ENCODE peak calls at places on chromosomes 12 and 14, in six cellular contexts. U is uterus, P is mammary epithelial cell, T is stomach, S is ascending aorta, O is heart right ventricle. Z is an unnamed sample.

GRCh38 chr12:113467514-113468364 is 3.9 kb downstream of the LHX5 start:
- DNase-seq in S (no peak), T (no peak), P (peak; percentile 39), U (no peak), O (no peak), Z (no peak)

GRCh38 chr12:2288875-2289274 is 236.1 kb downstream of the CACNA1C start:
- DNase-seq in P (no peak), T (no peak), S (peak; percentile 40), O (no peak), U (no peak), Z (no peak)

GRCh38 chr12:9134981-9135628 is 19.4 kb upstream of the A2M start:
- DNase-seq in U (no peak), P (peak; percentile 12), T (no peak), S (no peak), O (peak; percentile 9), Z (no peak)

GRCh38 chr12:81257952-81258551 is 180.2 kb downstream of the ACSS3 start:
- DNase-seq in U (no peak), O (no peak), P (peak; percentile 26), S (no peak), T (no peak), Z (no peak)

GRCh38 chr14:79947440-79947839 is 263.9 kb downstream of the DIO2 start:
- DNase-seq in P (no peak), S (no peak), T (no peak), O (no peak), U (no peak), Z (no peak)

GRCh38 chr12:39610626-39611025 is 9.0 kb downstream of the ABCD2 start:
- DNase-seq in O (no peak), S (no peak), U (no peak), P (no peak), T (no peak), Z (no peak)

GRCh38 chr12:92955997-92956663 is 27.0 kb upstream of the EEA1 start:
- DNase-seq in U (no peak), P (peak; percentile 87), S (no peak), T (no peak), O (no peak), Z (no peak)

GRCh38 chr12:118840399-118840798 is 140.9 kb upstream of the SRRM4 start:
- DNase-seq in P (no peak), S (no peak), O (no peak), T (no peak), U (no peak), Z (no peak)

GRCh38 chr12:13205809-13206559 is 9.5 kb downstream of the EMP1 start:
- DNase-seq in S (no peak), P (peak; percentile 96), U (no peak), T (no peak), O (no peak), Z (no peak)

GRCh38 chr14:91996951-91997371 is 42.9 kb downstream of the TRIP11 start:
- DNase-seq in U (no peak), O (no peak), T (no peak), P (peak; percentile 83), S (no peak), Z (no peak)

GRCh38 chr12:106112094-106112822 is 26.5 kb downstream of the NUAK1 start:
- DNase-seq in U (no peak), T (no peak), S (peak; percentile 76), P (peak; percentile 93), O (no peak), Z (no peak)

GRCh38 chr14:34629657-34630529 is at the start of gene SNX6:
- DNase-seq in S (peak; percentile 92), T (peak; percentile 85), P (peak; percentile 66), U (peak; percentile 78), O (peak; percentile 88), Z (peak; percentile 84)

GRCh38 chr12:124721501-124722154 is 142.0 kb downstream of the SCARB1 start:
- DNase-seq in T (no peak), U (no peak), S (no peak), P (no peak), O (no peak), Z (no peak)

GRCh38 chr12:124718052-124718451 is 145.6 kb downstream of the SCARB1 start:
- DNase-seq in U (no peak), P (no peak), O (no peak), S (no peak), T (no peak), Z (no peak)

GRCh38 chr12:124718458-124718857 is 145.2 kb downstream of the SCARB1 start:
- DNase-seq in S (no peak), P (no peak), O (no peak), T (no peak), U (no peak), Z (no peak)

GRCh38 chr12:124720687-124721500 is 142.8 kb downstream of the SCARB1 start:
- DNase-seq in U (peak; percentile 84), P (no peak), S (no peak), O (peak; percentile 68), T (peak; percentile 68), Z (peak; percentile 98)

GRCh38 chr12:124720019-124720686 is 143.5 kb downstream of the SCARB1 start:
- DNase-seq in U (peak; percentile 76), P (peak; percentile 77), T (no peak), S (no peak), O (no peak), Z (peak; percentile 54)
- TF ChIP-seq CTCF in U (no peak), P (peak; percentile 60), T (no peak), S (no peak), O (peak; percentile 15), Z (no peak)

GRCh38 chr14:71538288-71538687 is 393.9 kb upstream of the RGS6 start:
- DNase-seq in P (no peak), O (no peak), T (no peak), U (no peak), S (no peak), Z (no peak)

GRCh38 chr14:71539660-71540285 is 392.5 kb upstream of the RGS6 start:
- DNase-seq in U (no peak), P (no peak), T (no peak), O (no peak), S (no peak), Z (no peak)

GRCh38 chr14:71541271-71541670 is 391.0 kb upstream of the RGS6 start:
- DNase-seq in P (no peak), S (no peak), U (no peak), T (no peak), O (no peak), Z (no peak)

GRCh38 chr14:71538949-71539659 is 393.1 kb upstream of the RGS6 start:
- DNase-seq in O (no peak), T (no peak), U (no peak), P (no peak), S (no peak), Z (no peak)

DNA sequence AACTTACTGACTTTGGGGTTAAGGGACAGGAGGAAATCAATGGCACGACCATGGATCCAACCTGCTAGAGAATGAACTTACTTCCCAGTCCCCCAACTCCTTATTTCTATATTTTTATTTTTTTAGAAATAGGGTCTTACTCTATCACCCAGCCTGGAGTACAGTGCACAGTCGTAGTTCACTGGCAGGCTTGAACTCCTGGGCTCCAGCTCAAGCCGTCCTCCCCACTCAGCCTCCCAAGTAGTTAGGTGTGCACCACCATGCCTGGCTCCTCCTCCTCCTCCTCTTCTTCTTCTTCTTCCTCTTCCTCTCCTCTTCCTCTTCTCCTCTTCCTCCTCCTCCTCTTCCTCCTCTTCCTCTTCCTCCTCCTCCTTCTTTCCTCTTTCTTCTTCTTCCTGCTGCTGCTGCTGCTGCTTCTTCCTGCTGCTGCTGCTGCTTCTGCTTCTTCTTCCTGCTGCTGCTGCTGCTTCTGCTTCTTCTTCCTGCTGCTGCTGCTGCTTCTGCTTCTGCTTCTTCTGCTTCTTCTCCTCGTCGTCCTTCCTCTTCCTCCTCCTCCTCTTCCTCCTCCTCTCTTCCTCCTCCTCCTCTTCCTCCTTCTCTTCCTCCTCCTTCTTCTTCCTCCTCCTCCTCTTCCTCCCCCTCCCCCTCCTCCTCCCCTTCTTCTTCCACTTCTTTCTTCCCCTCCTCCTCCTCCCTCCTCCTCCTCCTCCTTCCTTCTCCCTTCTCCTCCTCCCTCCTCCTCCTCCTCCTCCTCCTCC is 390.1 kb upstream of the RGS6 start:
- DNase-seq in P (no peak), O (no peak), T (no peak), S (no peak), U (no peak), Z (no peak)
- H3K4me1 ChIP-seq in P (no peaks in the 10 kb centered on the region), O (peaks cover 7% of the 10 kb centered on the region), T (peaks cover 36% of the 10 kb centered on the region), S (peaks cover 3% of the 10 kb centered on the region), U (no peaks in the 10 kb centered on the region), Z (peaks cover 37% of the 10 kb centered on the region)

DNA sequence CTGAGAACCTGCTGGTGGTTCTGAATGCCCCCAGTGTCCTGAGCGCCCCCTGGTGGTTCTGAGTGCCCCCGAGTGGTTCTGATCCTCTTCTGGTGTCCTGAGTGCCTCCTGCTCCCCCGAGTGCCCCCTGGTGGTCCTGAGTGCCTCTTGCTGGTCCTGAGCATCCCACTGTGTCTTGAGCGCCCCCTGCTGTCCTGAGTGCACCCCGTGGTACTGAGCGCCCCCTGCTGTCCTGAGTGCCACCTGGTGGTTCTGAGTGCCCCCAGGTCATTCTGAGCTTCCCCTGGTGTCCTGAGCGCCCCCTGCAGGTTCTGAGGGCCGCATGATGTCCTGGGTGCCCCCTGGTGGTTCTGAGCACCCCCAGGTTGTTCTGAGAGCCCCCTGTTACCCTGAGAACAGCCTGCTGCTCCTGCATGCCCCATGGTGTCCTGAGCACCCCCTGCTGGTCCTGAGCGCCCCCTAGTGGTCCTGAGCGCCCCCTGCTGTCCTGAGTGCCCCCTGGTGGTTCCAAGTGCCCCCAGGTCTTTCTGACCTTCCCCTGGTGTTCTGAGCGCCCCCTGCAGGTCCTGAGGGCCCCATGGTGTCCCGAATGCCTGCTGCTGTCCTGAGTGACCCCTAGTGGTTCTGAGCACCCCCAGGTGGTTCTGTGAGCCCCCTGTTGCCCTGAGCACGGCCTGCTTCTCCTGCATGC is 1165.4 kb downstream of the TMEM121 start:
- DNase-seq in U (no peak), T (peak; percentile 28), S (no peak), O (peak; percentile 20), P (no peak), Z (peak; percentile 8)
- TF ChIP-seq CTCF in U (no peak), T (no peak), S (no peak), O (peak; percentile 19), P (peak; percentile 28), Z (peak; percentile 4)

GRCh38 chr14:99476864-99477263 is 3.8 kb downstream of the SETD3 start:
- DNase-seq in S (no peak), T (no peak), P (peak; percentile 40), O (no peak), U (no peak), Z (peak; percentile 24)

GRCh38 chr14:99478133-99478532 is 2.5 kb downstream of the SETD3 start:
- DNase-seq in O (no peak), S (no peak), P (no peak), T (no peak), U (no peak), Z (no peak)

GRCh38 chr14:99475660-99476059 is 5.0 kb downstream of the SETD3 start:
- DNase-seq in P (no peak), S (no peak), T (no peak), O (no peak), U (no peak), Z (no peak)

GRCh38 chr14:99472937-99473336 is 7.7 kb downstream of the SETD3 start:
- DNase-seq in P (no peak), O (no peak), U (no peak), S (no peak), T (no peak), Z (no peak)

DNA sequence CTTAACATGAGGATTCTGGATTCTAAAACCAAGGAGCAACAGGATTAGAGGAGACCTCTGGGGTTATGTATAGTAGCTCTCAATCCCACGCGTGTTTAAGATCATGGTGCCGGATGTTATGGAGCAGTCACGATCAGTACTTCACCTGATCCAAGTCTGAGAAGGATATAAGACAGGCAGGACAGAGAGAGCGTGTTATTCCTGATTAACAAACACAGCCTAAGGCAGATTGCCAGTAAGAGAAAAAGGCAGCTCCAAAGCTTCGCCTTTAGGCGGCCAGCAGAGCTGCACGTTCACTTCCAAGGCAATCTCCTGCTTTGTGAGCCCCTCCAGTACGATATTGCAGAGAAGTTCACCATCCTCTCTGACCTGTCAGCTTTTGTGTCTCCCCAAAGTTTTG is 5.5 kb downstream of the SETD3 start:
- DNase-seq in P (no peak), S (no peak), U (no peak), O (no peak), T (no peak), Z (no peak)
- H3K4me1 ChIP-seq in P (peaks cover 14% of the 10 kb centered on the region), S (peaks cover 2% of the 10 kb centered on the region), U (no peaks in the 10 kb centered on the region), O (peaks cover 16% of the 10 kb centered on the region), T (peaks cover 69% of the 10 kb centered on the region), Z (peaks cover 8% of the 10 kb centered on the region)